ENCODE peak calls at places on chromosomes 3 and 15, in eight cellular contexts. R, S, C, D, A, H, V and E are unnamed samples.
A peak's percentile ranks its signal among the peaks of the same experiment; 100 is the strongest.

GRCh38 chr15:38459480-38459879 is 5.6 kb downstream of the FAM98B start:
- DNase-seq in C (no peak), D (no peak), S (no peak), A (no peak), V (no peak), R (no peak), H (no peak), E (no peak)

GRCh38 chr3:55407426-55407820 is 79.7 kb downstream of the WNT5A start:
- DNase-seq in S (no peak), D (no peak), V (no peak), R (no peak), C (no peak), A (no peak), H (no peak), E (no peak)

GRCh38 chr3:81769271-81769670 is 7.8 kb upstream of the GBE1 start:
- DNase-seq in R (no peak), H (no peak), A (peak; percentile 43), C (no peak), V (no peak), D (no peak), S (no peak), E (no peak)

GRCh38 chr3:30181546-30181945 is 424.9 kb upstream of the TGFBR2 start:
- DNase-seq in V (no peak), R (no peak), C (no peak), D (no peak), A (no peak), S (no peak), H (no peak), E (no peak)

GRCh38 chr3:106688463-106688862 is 688.8 kb upstream of the CCDC54 start:
- DNase-seq in S (peak; percentile 47), C (no peak), R (peak; percentile 31), D (no peak), A (peak; percentile 92), V (no peak), H (no peak), E (no peak)

GRCh38 chr3:45896956-45897355 is 10.6 kb downstream of the CCR9 start:
- DNase-seq in H (no peak), D (no peak), A (peak; percentile 85), S (no peak), C (no peak), V (no peak), R (no peak), E (no peak)

GRCh38 chr3:72447059-72447946 is 400.9 kb downstream of the SHQ1 start:
- DNase-seq in A (peak; percentile 86), D (peak; percentile 89), V (peak; percentile 96), R (peak; percentile 92), S (peak; percentile 66), C (peak; percentile 92), H (peak; percentile 82), E (peak; percentile 84)

GRCh38 chr3:175743733-175744400 is 884.7 kb downstream of the NAALADL2 start:
- DNase-seq in V (no peak), R (no peak), H (no peak), D (no peak), C (no peak), A (peak; percentile 80), S (no peak), E (no peak)

GRCh38 chr15:77821188-77821958 is 188.7 kb upstream of the LINGO1 start:
- DNase-seq in A (peak; percentile 47), V (peak; percentile 56), R (peak; percentile 67), D (peak; percentile 24), S (peak; percentile 24), C (peak; percentile 47), H (no peak), E (peak; percentile 50)

GRCh38 chr3:172138792-172139507 is 99.6 kb downstream of the FNDC3B start:
- DNase-seq in V (peak; percentile 81), H (peak; percentile 43), R (peak; percentile 71), S (peak; percentile 70), C (no peak), A (peak; percentile 40), D (peak; percentile 54), E (peak; percentile 82)

GRCh38 chr3:134911611-134912604 is 116.8 kb downstream of the EPHB1 start:
- DNase-seq in S (no peak), V (no peak), H (no peak), R (no peak), C (peak; percentile 45), A (no peak), D (no peak), E (no peak)

GRCh38 chr3:128062033-128062745 is 10.0 kb downstream of the SEC61A1 start:
- DNase-seq in D (no peak), R (no peak), H (no peak), V (no peak), S (no peak), C (no peak), A (no peak), E (no peak)

GRCh38 chr3:30602946-30603345 is 3.5 kb upstream of the TGFBR2 start:
- DNase-seq in R (no peak), H (no peak), A (no peak), D (no peak), V (no peak), C (no peak), S (no peak), E (no peak)

GRCh38 chr3:162569314-162569713 is 1072.7 kb downstream of the OTOL1 start:
- DNase-seq in D (no peak), S (peak; percentile 3), H (no peak), V (no peak), A (no peak), C (no peak), R (no peak), E (no peak)

DNA sequence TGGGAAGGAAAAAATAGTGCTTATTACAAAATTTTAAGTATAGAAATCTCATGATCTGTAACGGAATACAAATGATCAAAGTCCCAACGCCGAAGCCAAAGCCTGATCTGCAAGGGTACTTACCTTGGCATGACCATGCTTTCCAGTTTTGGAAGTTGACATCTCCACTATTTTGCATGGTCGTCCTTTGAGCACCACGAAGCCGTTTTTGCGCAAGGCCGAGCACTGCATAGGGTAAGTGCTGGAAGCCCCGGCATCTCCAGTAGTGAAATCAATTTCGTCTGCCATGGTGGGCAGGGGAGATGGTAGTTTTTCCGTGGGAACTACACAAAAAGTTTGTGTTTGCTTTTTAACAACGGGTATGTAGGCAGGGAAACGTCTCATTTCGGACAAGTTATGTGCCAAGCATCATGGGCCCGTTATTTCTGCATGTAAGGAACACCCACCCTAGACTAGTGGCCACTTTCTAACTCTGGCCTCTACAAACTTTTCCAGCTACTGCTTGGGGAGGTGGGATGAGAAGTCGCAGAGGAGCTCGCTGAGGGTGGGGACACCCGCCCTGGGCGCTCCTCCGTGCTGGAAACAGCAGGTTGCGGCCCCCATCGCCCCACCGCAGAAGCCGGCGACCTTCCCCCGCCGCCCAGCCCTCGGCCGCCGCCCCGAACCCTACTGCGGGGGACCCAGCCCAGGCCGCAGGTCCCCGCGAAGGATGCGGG is 760 bp downstream of the EIF5A2 start:
- DNase-seq in C (no peak), R (peak; percentile 6), D (no peak), H (no peak), A (peak; percentile 11), V (no peak), S (peak; percentile 9), E (no peak)
- H3K27ac ChIP-seq in C (peak overlapping the region; percentile 50), R (peak overlapping the region; percentile 50), D (peak overlapping the region; percentile 63), H (peak overlapping the region; percentile 63), A (peak overlapping the region; percentile 91), V (peak overlapping the region; percentile 62), S (no peak overlapping the region), E (peak overlapping the region; percentile 85)

DNA sequence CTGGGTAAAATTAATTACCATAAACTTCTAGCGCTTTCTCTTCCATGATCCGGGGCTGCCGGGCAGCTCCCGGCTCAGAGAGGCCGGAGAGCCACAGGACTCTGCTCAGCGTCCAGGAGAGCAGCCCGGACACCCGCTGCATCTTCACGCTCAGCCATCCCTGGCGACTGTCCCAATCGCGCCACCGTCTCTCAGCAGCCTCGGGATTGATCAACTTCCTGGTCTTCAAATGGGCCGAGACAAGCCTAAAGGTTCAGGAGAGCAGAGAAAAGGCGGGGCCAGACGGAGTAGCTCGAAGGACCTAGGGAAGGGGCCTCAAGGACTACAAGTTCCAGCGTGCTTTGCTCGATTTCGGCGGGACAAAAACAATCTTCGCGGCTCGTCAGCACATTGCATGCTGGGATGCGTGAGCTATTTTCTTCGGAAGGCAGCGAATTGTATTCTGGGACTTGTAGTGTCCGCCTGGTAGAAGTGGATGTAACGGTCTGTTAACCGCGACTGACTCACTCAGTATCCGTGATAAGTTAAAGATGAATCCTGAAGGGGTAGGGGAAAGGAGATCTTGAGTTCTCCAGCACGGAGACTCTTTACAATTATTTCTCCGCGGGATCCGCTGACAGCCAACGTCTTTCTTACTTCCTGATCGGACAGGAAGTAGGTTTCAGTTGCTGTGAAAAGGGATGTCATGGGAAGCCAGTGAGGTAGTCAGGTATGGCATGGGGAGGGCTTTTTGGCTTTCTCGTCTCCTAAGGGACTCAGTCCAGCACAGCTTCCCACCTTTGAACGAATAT is at the start of gene CIAO2A:
- DNase-seq in C (peak; percentile 97), S (peak; percentile 98), A (peak; percentile 98), D (peak; percentile 95), H (peak; percentile 96), R (peak; percentile 98), V (peak; percentile 98), E (peak; percentile 87)
- TF ChIP-seq POLR2A in C (peak; percentile 69), S (no peak), A (peak; percentile 75), D (no peak), H (peak; percentile 79), R (peak; percentile 82), V (peak; percentile 79), E (peak; percentile 9)

GRCh38 chr3:123153124-123153523 is 48.6 kb upstream of the SEC22A start:
- DNase-seq in V (no peak), H (no peak), R (no peak), C (no peak), D (no peak), A (no peak), S (no peak), E (no peak)
- H3K27ac ChIP-seq in V (no peak overlapping the region), H (no peak overlapping the region), R (peak overlapping the region; percentile 38), C (no peak overlapping the region), D (no peak overlapping the region), A (no peak overlapping the region), S (no peak overlapping the region), E (no peak overlapping the region)

GRCh38 chr3:169133178-169134161 is 530.0 kb downstream of the MECOM start:
- DNase-seq in S (no peak), H (no peak), V (no peak), D (no peak), C (no peak), R (no peak), A (peak; percentile 31), E (no peak)
- TF ChIP-seq POLR2A in S (no peak), H (no peak), V (no peak), D (no peak), C (no peak), R (no peak), A (no peak), E (no peak)